ENCODE peak calls at places on chromosomes 11 and 22, in ten cellular contexts. One of them, this sample, is unnamed.

GRCh38 chr11:129854229-129854805 is 38.7 kb downstream of the TMEM45B start:
- DNase-seq in stomach: no peak
- DNase-seq in tibial nerve: no peak
- DNase-seq in effector memory CD4-positive, alpha-beta T cell: no peak
- DNase-seq in thoracic aorta: no peak
- DNase-seq in GM23248: peak; percentile 22
- DNase-seq in HAP-1: no peak
- DNase-seq in fibroblast of lung: no peak
- DNase-seq in PC-9: peak; percentile 75
- DNase-seq in pancreas: no peak
- DNase-seq in this sample: no peak

GRCh38 chr11:122781378-122782040 is 56.8 kb upstream of the CRTAM start:
- DNase-seq in stomach: peak; percentile 84
- DNase-seq in tibial nerve: peak; percentile 98
- DNase-seq in effector memory CD4-positive, alpha-beta T cell: peak; percentile 41
- DNase-seq in thoracic aorta: peak; percentile 56
- DNase-seq in GM23248: peak; percentile 97
- DNase-seq in HAP-1: peak; percentile 88
- DNase-seq in fibroblast of lung: peak; percentile 93
- DNase-seq in PC-9: peak; percentile 62
- DNase-seq in pancreas: peak; percentile 90
- DNase-seq in this sample: peak; percentile 70

GRCh38 chr11:20258496-20258895 is 98.2 kb upstream of the DBX1 start:
- DNase-seq in stomach: no peak
- DNase-seq in tibial nerve: no peak
- DNase-seq in effector memory CD4-positive, alpha-beta T cell: no peak
- DNase-seq in thoracic aorta: no peak
- DNase-seq in GM23248: no peak
- DNase-seq in HAP-1: no peak
- DNase-seq in fibroblast of lung: no peak
- DNase-seq in PC-9: no peak
- DNase-seq in pancreas: no peak
- DNase-seq in this sample: no peak

GRCh38 chr22:31846161-31847115 is 92.6 kb downstream of the DEPDC5 start:
- DNase-seq in stomach: no peak
- DNase-seq in tibial nerve: no peak
- DNase-seq in effector memory CD4-positive, alpha-beta T cell: no peak
- DNase-seq in thoracic aorta: no peak
- DNase-seq in GM23248: peak; percentile 28
- DNase-seq in HAP-1: peak; percentile 13
- DNase-seq in fibroblast of lung: peak; percentile 84
- DNase-seq in PC-9: no peak
- DNase-seq in pancreas: no peak
- DNase-seq in this sample: no peak

GRCh38 chr11:31487848-31488247 is 21.6 kb downstream of the IMMP1L start:
- DNase-seq in stomach: no peak
- DNase-seq in tibial nerve: no peak
- DNase-seq in effector memory CD4-positive, alpha-beta T cell: no peak
- DNase-seq in thoracic aorta: no peak
- DNase-seq in GM23248: peak; percentile 66
- DNase-seq in HAP-1: peak; percentile 32
- DNase-seq in fibroblast of lung: peak; percentile 81
- DNase-seq in PC-9: peak; percentile 49
- DNase-seq in pancreas: no peak
- DNase-seq in this sample: no peak

GRCh38 chr11:130118165-130118564 is 41.4 kb upstream of the ST14 start:
- DNase-seq in stomach: no peak
- DNase-seq in tibial nerve: no peak
- DNase-seq in effector memory CD4-positive, alpha-beta T cell: no peak
- DNase-seq in thoracic aorta: no peak
- DNase-seq in GM23248: no peak
- DNase-seq in HAP-1: no peak
- DNase-seq in fibroblast of lung: no peak
- DNase-seq in PC-9: no peak
- DNase-seq in pancreas: no peak
- DNase-seq in this sample: no peak

GRCh38 chr11:128310676-128311445 is 276.5 kb downstream of the ETS1 start:
- DNase-seq in stomach: no peak
- DNase-seq in tibial nerve: no peak
- DNase-seq in effector memory CD4-positive, alpha-beta T cell: no peak
- DNase-seq in thoracic aorta: no peak
- DNase-seq in GM23248: no peak
- DNase-seq in HAP-1: no peak
- DNase-seq in fibroblast of lung: no peak
- DNase-seq in PC-9: no peak
- DNase-seq in pancreas: no peak
- DNase-seq in this sample: no peak

GRCh38 chr11:44244649-44245308 is 65.2 kb downstream of the ALX4 start:
- DNase-seq in stomach: no peak
- DNase-seq in tibial nerve: no peak
- DNase-seq in effector memory CD4-positive, alpha-beta T cell: no peak
- DNase-seq in thoracic aorta: no peak
- DNase-seq in GM23248: peak; percentile 34
- DNase-seq in HAP-1: no peak
- DNase-seq in fibroblast of lung: no peak
- DNase-seq in PC-9: no peak
- DNase-seq in pancreas: no peak
- DNase-seq in this sample: no peak

GRCh38 chr11:35377262-35377661 is 42.1 kb downstream of the SLC1A2 start:
- DNase-seq in stomach: no peak
- DNase-seq in tibial nerve: no peak
- DNase-seq in effector memory CD4-positive, alpha-beta T cell: no peak
- DNase-seq in thoracic aorta: no peak
- DNase-seq in GM23248: no peak
- DNase-seq in HAP-1: no peak
- DNase-seq in fibroblast of lung: no peak
- DNase-seq in PC-9: no peak
- DNase-seq in pancreas: no peak
- DNase-seq in this sample: no peak

GRCh38 chr22:44047891-44048301 is 23.8 kb downstream of the PARVB start:
- DNase-seq in stomach: no peak
- DNase-seq in tibial nerve: no peak
- DNase-seq in effector memory CD4-positive, alpha-beta T cell: no peak
- DNase-seq in thoracic aorta: no peak
- DNase-seq in GM23248: peak; percentile 6
- DNase-seq in HAP-1: no peak
- DNase-seq in fibroblast of lung: no peak
- DNase-seq in PC-9: peak; percentile 5
- DNase-seq in pancreas: no peak
- DNase-seq in this sample: no peak

GRCh38 chr22:31089101-31090100 is 8.3 kb downstream of the SMTN start:
- DNase-seq in stomach: peak; percentile 54
- DNase-seq in tibial nerve: no peak
- DNase-seq in effector memory CD4-positive, alpha-beta T cell: no peak
- DNase-seq in thoracic aorta: no peak
- DNase-seq in GM23248: peak; percentile 64
- DNase-seq in HAP-1: peak; percentile 62
- DNase-seq in fibroblast of lung: peak; percentile 62
- DNase-seq in PC-9: no peak
- DNase-seq in pancreas: peak; percentile 68
- DNase-seq in this sample: peak; percentile 32

GRCh38 chr11:66259225-66259624 is 9.2 kb upstream of the RAB1B start:
- DNase-seq in stomach: no peak
- DNase-seq in tibial nerve: no peak
- DNase-seq in effector memory CD4-positive, alpha-beta T cell: no peak
- DNase-seq in thoracic aorta: no peak
- DNase-seq in GM23248: no peak
- DNase-seq in HAP-1: no peak
- DNase-seq in fibroblast of lung: no peak
- DNase-seq in PC-9: no peak
- DNase-seq in pancreas: no peak
- DNase-seq in this sample: no peak

GRCh38 chr22:39300198-39300830 is 19.1 kb downstream of the RPL3 start:
- DNase-seq in stomach: no peak
- DNase-seq in tibial nerve: peak; percentile 57
- DNase-seq in effector memory CD4-positive, alpha-beta T cell: no peak
- DNase-seq in thoracic aorta: no peak
- DNase-seq in GM23248: peak; percentile 25
- DNase-seq in HAP-1: peak; percentile 41
- DNase-seq in fibroblast of lung: peak; percentile 20
- DNase-seq in PC-9: peak; percentile 60
- DNase-seq in pancreas: peak; percentile 51
- DNase-seq in this sample: no peak

GRCh38 chr11:48005133-48005532 is 24.8 kb downstream of the PTPRJ start:
- DNase-seq in stomach: no peak
- DNase-seq in tibial nerve: no peak
- DNase-seq in effector memory CD4-positive, alpha-beta T cell: no peak
- DNase-seq in thoracic aorta: no peak
- DNase-seq in GM23248: peak; percentile 70
- DNase-seq in HAP-1: no peak
- DNase-seq in fibroblast of lung: peak; percentile 47
- DNase-seq in PC-9: no peak
- DNase-seq in pancreas: no peak
- DNase-seq in this sample: no peak

GRCh38 chr11:48006301-48006992 is 26.1 kb downstream of the PTPRJ start:
- DNase-seq in stomach: no peak
- DNase-seq in tibial nerve: no peak
- DNase-seq in effector memory CD4-positive, alpha-beta T cell: no peak
- DNase-seq in thoracic aorta: no peak
- DNase-seq in GM23248: peak; percentile 90
- DNase-seq in HAP-1: no peak
- DNase-seq in fibroblast of lung: peak; percentile 64
- DNase-seq in PC-9: peak; percentile 69
- DNase-seq in pancreas: no peak
- DNase-seq in this sample: peak; percentile 50

GRCh38 chr11:48005878-48006277 is 25.5 kb downstream of the PTPRJ start:
- DNase-seq in stomach: no peak
- DNase-seq in tibial nerve: no peak
- DNase-seq in effector memory CD4-positive, alpha-beta T cell: no peak
- DNase-seq in thoracic aorta: no peak
- DNase-seq in GM23248: peak; percentile 21
- DNase-seq in HAP-1: no peak
- DNase-seq in fibroblast of lung: no peak
- DNase-seq in PC-9: no peak
- DNase-seq in pancreas: no peak
- DNase-seq in this sample: peak; percentile 46

GRCh38 chr11:48004456-48004855 is 24.1 kb downstream of the PTPRJ start:
- DNase-seq in stomach: no peak
- DNase-seq in tibial nerve: no peak
- DNase-seq in effector memory CD4-positive, alpha-beta T cell: no peak
- DNase-seq in thoracic aorta: no peak
- DNase-seq in GM23248: peak; percentile 38
- DNase-seq in HAP-1: no peak
- DNase-seq in fibroblast of lung: no peak
- DNase-seq in PC-9: no peak
- DNase-seq in pancreas: no peak
- DNase-seq in this sample: peak; percentile 41

GRCh38 chr11:48007677-48008076 is 27.3 kb downstream of the PTPRJ start:
- DNase-seq in stomach: no peak
- DNase-seq in tibial nerve: no peak
- DNase-seq in effector memory CD4-positive, alpha-beta T cell: no peak
- DNase-seq in thoracic aorta: no peak
- DNase-seq in GM23248: no peak
- DNase-seq in HAP-1: no peak
- DNase-seq in fibroblast of lung: no peak
- DNase-seq in PC-9: no peak
- DNase-seq in pancreas: no peak
- DNase-seq in this sample: no peak
- H3K4me1 ChIP-seq in stomach: peaks cover 43% of the 10 kb centered on the region
- H3K4me1 ChIP-seq in tibial nerve: peaks cover 38% of the 10 kb centered on the region
- H3K4me1 ChIP-seq in effector memory CD4-positive, alpha-beta T cell: peaks cover 71% of the 10 kb centered on the region
- H3K4me1 ChIP-seq in thoracic aorta: peaks cover 25% of the 10 kb centered on the region
- H3K4me1 ChIP-seq in GM23248: peaks cover 30% of the 10 kb centered on the region
- H3K4me1 ChIP-seq in HAP-1: peaks cover 9% of the 10 kb centered on the region
- H3K4me1 ChIP-seq in fibroblast of lung: peaks cover 12% of the 10 kb centered on the region
- H3K4me1 ChIP-seq in PC-9: peaks cover 41% of the 10 kb centered on the region
- H3K4me1 ChIP-seq in pancreas: no peaks in the 10 kb centered on the region
- H3K4me1 ChIP-seq in this sample: peaks cover 91% of the 10 kb centered on the region

GRCh38 chr22:36303115-36303467 is 50.2 kb downstream of the APOL1 start:
- DNase-seq in stomach: no peak
- DNase-seq in tibial nerve: no peak
- DNase-seq in effector memory CD4-positive, alpha-beta T cell: no peak
- DNase-seq in thoracic aorta: no peak
- DNase-seq in GM23248: no peak
- DNase-seq in HAP-1: no peak
- DNase-seq in fibroblast of lung: no peak
- DNase-seq in PC-9: no peak
- DNase-seq in pancreas: peak; percentile 48
- DNase-seq in this sample: peak; percentile 6
- H3K4me1 ChIP-seq in stomach: peaks cover 7% of the 10 kb centered on the region
- H3K4me1 ChIP-seq in tibial nerve: no peaks in the 10 kb centered on the region
- H3K4me1 ChIP-seq in effector memory CD4-positive, alpha-beta T cell: no peaks in the 10 kb centered on the region
- H3K4me1 ChIP-seq in thoracic aorta: no peaks in the 10 kb centered on the region
- H3K4me1 ChIP-seq in GM23248: no peaks in the 10 kb centered on the region
- H3K4me1 ChIP-seq in HAP-1: no peaks in the 10 kb centered on the region
- H3K4me1 ChIP-seq in fibroblast of lung: peaks cover 36% of the 10 kb centered on the region
- H3K4me1 ChIP-seq in PC-9: peaks cover 23% of the 10 kb centered on the region
- H3K4me1 ChIP-seq in pancreas: no peaks in the 10 kb centered on the region
- H3K4me1 ChIP-seq in this sample: peaks cover 11% of the 10 kb centered on the region

GRCh38 chr11:1060410-1060809 is 14.3 kb upstream of the MUC2 start:
- DNase-seq in stomach: no peak
- DNase-seq in tibial nerve: no peak
- DNase-seq in effector memory CD4-positive, alpha-beta T cell: no peak
- DNase-seq in thoracic aorta: no peak
- DNase-seq in GM23248: no peak
- DNase-seq in HAP-1: no peak
- DNase-seq in fibroblast of lung: no peak
- DNase-seq in PC-9: no peak
- DNase-seq in pancreas: no peak
- DNase-seq in this sample: no peak
- H3K4me1 ChIP-seq in stomach: no peaks in the 10 kb centered on the region
- H3K4me1 ChIP-seq in tibial nerve: no peaks in the 10 kb centered on the region
- H3K4me1 ChIP-seq in effector memory CD4-positive, alpha-beta T cell: no peaks in the 10 kb centered on the region
- H3K4me1 ChIP-seq in thoracic aorta: no peaks in the 10 kb centered on the region
- H3K4me1 ChIP-seq in GM23248: peaks cover 6% of the 10 kb centered on the region
- H3K4me1 ChIP-seq in HAP-1: no peaks in the 10 kb centered on the region
- H3K4me1 ChIP-seq in fibroblast of lung: no peaks in the 10 kb centered on the region
- H3K4me1 ChIP-seq in PC-9: peaks cover 12% of the 10 kb centered on the region
- H3K4me1 ChIP-seq in pancreas: no peaks in the 10 kb centered on the region
- H3K4me1 ChIP-seq in this sample: no peaks in the 10 kb centered on the region

DNA sequence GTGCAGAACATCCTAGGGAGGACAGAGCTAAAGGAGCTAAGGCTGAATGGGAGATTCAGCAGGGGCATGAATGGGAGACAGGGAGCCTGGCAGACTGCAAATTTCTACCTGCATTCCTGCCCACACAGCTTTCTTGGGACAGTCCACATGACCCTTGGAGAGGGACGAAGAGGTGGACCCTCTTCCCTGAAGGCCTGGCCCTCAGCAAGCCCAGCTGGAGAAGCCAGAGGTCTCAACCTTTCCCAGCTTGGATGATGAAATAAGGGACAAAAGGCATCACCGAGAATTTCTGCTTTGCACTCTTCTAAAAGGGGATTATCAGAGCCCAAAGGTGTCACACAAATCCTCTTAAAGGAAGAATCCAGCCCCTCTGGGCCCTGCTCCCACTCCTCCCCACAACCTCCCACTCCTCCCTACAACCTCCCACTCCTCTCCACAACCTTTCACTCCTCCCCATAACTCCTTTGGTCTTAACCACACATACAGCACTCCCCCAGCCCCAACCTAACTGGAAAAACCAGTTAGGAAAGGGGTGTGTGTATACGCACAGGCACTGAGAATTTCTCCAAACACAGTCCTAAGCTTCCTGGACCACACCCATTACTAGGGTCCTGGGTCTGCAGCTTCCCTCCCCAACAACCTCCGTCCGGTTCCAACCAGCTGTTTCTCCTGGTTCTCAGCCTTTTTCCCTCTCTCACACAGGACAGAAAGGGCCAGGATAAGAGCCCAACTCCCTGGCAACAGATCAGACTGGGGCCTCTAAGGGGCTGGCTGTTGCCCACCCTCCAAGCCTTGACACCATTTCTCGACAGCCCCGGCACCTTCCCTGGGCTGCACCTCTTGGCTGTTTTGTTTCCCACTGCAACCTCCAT is 38.5 kb downstream of the RPL27A start:
- DNase-seq in stomach: peak; percentile 73
- DNase-seq in tibial nerve: no peak
- DNase-seq in effector memory CD4-positive, alpha-beta T cell: no peak
- DNase-seq in thoracic aorta: no peak
- DNase-seq in GM23248: no peak
- DNase-seq in HAP-1: no peak
- DNase-seq in fibroblast of lung: peak; percentile 28
- DNase-seq in PC-9: peak; percentile 88
- DNase-seq in pancreas: peak; percentile 10
- DNase-seq in this sample: no peak
- H3K4me1 ChIP-seq in stomach: peaks cover 71% of the 10 kb centered on the region
- H3K4me1 ChIP-seq in tibial nerve: peaks cover 49% of the 10 kb centered on the region
- H3K4me1 ChIP-seq in effector memory CD4-positive, alpha-beta T cell: no peaks in the 10 kb centered on the region
- H3K4me1 ChIP-seq in thoracic aorta: peaks cover 51% of the 10 kb centered on the region
- H3K4me1 ChIP-seq in GM23248: peaks cover 52% of the 10 kb centered on the region
- H3K4me1 ChIP-seq in HAP-1: no peaks in the 10 kb centered on the region
- H3K4me1 ChIP-seq in fibroblast of lung: peaks cover 62% of the 10 kb centered on the region
- H3K4me1 ChIP-seq in PC-9: peaks cover 68% of the 10 kb centered on the region
- H3K4me1 ChIP-seq in pancreas: peaks cover 36% of the 10 kb centered on the region
- H3K4me1 ChIP-seq in this sample: no peaks in the 10 kb centered on the region

This sample was measured in CD4-positive, alpha-beta memory T cell.